ENCODE peak calls at places on chromosomes 5 and 9, in five cellular contexts. One of them, this sample, is unnamed.

GRCh38 chr5:171310816-171311697 is 2.0 kb downstream of the TLX3 start:
- DNase-seq in HepG2: no peak
- DNase-seq in K562: no peak
- DNase-seq in H1: peak
- DNase-seq in GM12878: no peak
- DNase-seq in this sample: peak

GRCh38 chr9:121917375-121918335 is 175.5 kb downstream of the TTLL11 start:
- DNase-seq in HepG2: no peak
- DNase-seq in K562: no peak
- DNase-seq in H1: no peak
- DNase-seq in GM12878: no peak
- DNase-seq in this sample: no peak

GRCh38 chr5:168268949-168269943 is 22.2 kb upstream of the WWC1 start:
- DNase-seq in HepG2: peak
- DNase-seq in K562: peak
- DNase-seq in H1: peak
- DNase-seq in GM12878: no peak
- DNase-seq in this sample: peak

GRCh38 chr9:4106744-4107143 is 193.1 kb downstream of the GLIS3 start:
- DNase-seq in HepG2: no peak
- DNase-seq in K562: no peak
- DNase-seq in H1: no peak
- DNase-seq in GM12878: no peak
- DNase-seq in this sample: no peak

GRCh38 chr5:19240150-19240549 is 747.9 kb downstream of the CDH18 start:
- DNase-seq in HepG2: no peak
- DNase-seq in K562: no peak
- DNase-seq in H1: no peak
- DNase-seq in GM12878: no peak
- DNase-seq in this sample: no peak

GRCh38 chr9:135702002-135702721 is at the start of gene KCNT1:
- DNase-seq in HepG2: no peak
- DNase-seq in K562: peak
- DNase-seq in H1: peak
- DNase-seq in GM12878: no peak
- DNase-seq in this sample: peak

GRCh38 chr5:111997308-111998159 is 240.5 kb upstream of the NREP start:
- DNase-seq in HepG2: no peak
- DNase-seq in K562: no peak
- DNase-seq in H1: no peak
- DNase-seq in GM12878: no peak
- DNase-seq in this sample: no peak

GRCh38 chr9:105296889-105297288 is 52.4 kb downstream of the SLC44A1 start:
- DNase-seq in HepG2: peak
- DNase-seq in K562: peak
- DNase-seq in H1: no peak
- DNase-seq in GM12878: no peak
- DNase-seq in this sample: peak

GRCh38 chr9:98202252-98202651 is 9.8 kb upstream of the CORO2A start:
- DNase-seq in HepG2: no peak
- DNase-seq in K562: peak
- DNase-seq in H1: no peak
- DNase-seq in GM12878: no peak
- DNase-seq in this sample: no peak

GRCh38 chr5:172044631-172045314 is 38.3 kb upstream of the FBXW11 start:
- DNase-seq in HepG2: no peak
- DNase-seq in K562: peak
- DNase-seq in H1: no peak
- DNase-seq in GM12878: no peak
- DNase-seq in this sample: peak

GRCh38 chr9:10910779-10911178 is 298.0 kb upstream of the PTPRD start:
- DNase-seq in HepG2: no peak
- DNase-seq in K562: no peak
- DNase-seq in H1: no peak
- DNase-seq in GM12878: no peak
- DNase-seq in this sample: no peak

DNA sequence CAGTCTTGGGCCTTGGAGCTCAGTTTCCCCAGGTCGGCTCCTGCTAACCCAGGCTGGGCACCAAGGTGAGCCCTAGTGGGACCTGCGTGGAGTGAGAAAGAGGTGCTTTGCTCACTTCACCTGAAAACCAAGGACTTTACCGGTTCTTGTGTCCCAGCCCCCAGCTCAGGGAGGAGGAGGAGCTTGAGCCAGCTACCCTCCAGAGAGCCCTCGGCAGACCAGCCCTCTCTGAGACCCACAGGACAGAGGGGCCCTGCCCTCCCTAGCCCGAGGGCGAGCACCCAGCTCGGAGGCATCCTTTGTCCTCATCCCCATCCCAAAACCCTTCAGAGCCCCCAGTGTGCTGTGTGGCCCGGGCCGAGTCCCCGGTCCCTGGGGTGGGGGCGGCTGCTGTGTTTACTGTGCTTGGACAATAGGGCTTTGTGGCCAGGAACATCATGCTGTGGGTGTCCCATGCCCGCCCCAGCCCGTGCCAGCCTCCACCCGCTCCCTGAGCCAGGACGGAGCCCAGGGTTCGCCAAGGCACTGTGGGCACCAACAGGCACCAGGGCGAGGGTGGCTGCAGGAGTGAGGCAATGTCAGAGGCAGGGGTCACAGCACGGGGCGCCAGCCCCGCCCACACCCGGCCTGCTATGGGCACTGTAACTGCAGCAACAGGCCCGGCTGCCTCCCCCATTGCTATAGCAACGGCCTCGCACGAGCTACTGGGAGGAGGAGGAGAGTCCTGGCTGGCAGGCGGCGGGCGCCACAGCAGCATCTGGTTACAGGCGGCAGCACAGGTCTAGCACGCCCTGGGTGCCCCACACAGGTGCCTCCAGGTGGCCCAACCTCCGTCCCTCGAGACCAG is 2.7 kb downstream of the ABCA2 start:
- DNase-seq in HepG2: peak
- DNase-seq in K562: no peak
- DNase-seq in H1: no peak
- DNase-seq in GM12878: no peak
- DNase-seq in this sample: no peak
- TF ChIP-seq CREB1 in HepG2: no peak
- TF ChIP-seq CREB1 in K562: no peak
- TF ChIP-seq CREB1 in H1: no peak
- TF ChIP-seq CREB1 in GM12878: no peak
- TF ChIP-seq CREB1 in this sample: no peak

GRCh38 chr5:41337240-41337639 is 123.9 kb upstream of the C6 start:
- DNase-seq in HepG2: no peak
- DNase-seq in K562: no peak
- DNase-seq in H1: no peak
- DNase-seq in GM12878: no peak
- DNase-seq in this sample: no peak

GRCh38 chr5:41335596-41335995 is 122.3 kb upstream of the C6 start:
- DNase-seq in HepG2: no peak
- DNase-seq in K562: no peak
- DNase-seq in H1: no peak
- DNase-seq in GM12878: no peak
- DNase-seq in this sample: no peak

GRCh38 chr5:41336471-41336870 is 123.1 kb upstream of the C6 start:
- DNase-seq in HepG2: no peak
- DNase-seq in K562: no peak
- DNase-seq in H1: no peak
- DNase-seq in GM12878: no peak
- DNase-seq in this sample: peak

GRCh38 chr5:41334758-41335157 is 121.4 kb upstream of the C6 start:
- DNase-seq in HepG2: no peak
- DNase-seq in K562: no peak
- DNase-seq in H1: no peak
- DNase-seq in GM12878: no peak
- DNase-seq in this sample: peak

GRCh38 chr5:41334221-41334620 is 120.9 kb upstream of the C6 start:
- DNase-seq in HepG2: no peak
- DNase-seq in K562: no peak
- DNase-seq in H1: no peak
- DNase-seq in GM12878: no peak
- DNase-seq in this sample: no peak
- H3K4me3 ChIP-seq in HepG2: no peak
- H3K4me3 ChIP-seq in K562: no peak
- H3K4me3 ChIP-seq in H1: no peak
- H3K4me3 ChIP-seq in GM12878: no peak
- H3K4me3 ChIP-seq in this sample: no peak

GRCh38 chr9:110932883-110933282 is 105.4 kb downstream of the LPAR1 start:
- DNase-seq in HepG2: no peak
- DNase-seq in K562: no peak
- DNase-seq in H1: no peak
- DNase-seq in GM12878: no peak
- DNase-seq in this sample: no peak
- TF ChIP-seq CREB1 in HepG2: no peak
- TF ChIP-seq CREB1 in K562: no peak
- TF ChIP-seq CREB1 in H1: no peak
- TF ChIP-seq CREB1 in GM12878: no peak
- TF ChIP-seq CREB1 in this sample: no peak

DNA sequence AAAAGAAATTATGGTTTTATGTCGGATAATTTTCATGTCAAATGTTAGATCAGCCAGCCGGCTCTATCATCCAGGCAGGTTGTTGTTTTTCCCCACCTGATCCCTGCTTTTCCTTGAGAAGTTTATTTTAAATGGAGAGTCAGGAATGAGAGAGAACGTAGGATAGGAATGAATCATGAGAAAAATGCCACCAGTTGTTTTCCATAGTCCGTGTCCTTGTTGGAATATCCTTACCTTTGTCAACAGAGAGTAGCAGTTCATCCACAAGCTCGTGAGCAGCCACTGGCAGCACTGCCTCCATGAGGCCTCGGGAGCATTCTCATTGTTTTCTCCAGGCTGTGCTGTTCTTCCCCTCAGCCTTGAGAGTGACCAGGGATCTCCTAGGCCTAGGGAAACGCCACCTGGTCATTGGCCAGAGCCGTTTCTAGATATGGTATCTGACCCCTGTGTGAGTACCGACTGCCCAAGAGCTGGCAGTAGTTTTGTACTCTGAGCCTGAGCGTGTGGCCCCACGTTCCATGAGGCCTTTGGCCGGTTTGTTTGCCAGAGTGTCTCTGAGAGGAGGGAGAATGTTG is 293.3 kb downstream of the FANCC start:
- DNase-seq in HepG2: peak
- DNase-seq in K562: no peak
- DNase-seq in H1: no peak
- DNase-seq in GM12878: no peak
- DNase-seq in this sample: peak
- H3K4me3 ChIP-seq in HepG2: peak
- H3K4me3 ChIP-seq in K562: no peak
- H3K4me3 ChIP-seq in H1: no peak
- H3K4me3 ChIP-seq in GM12878: no peak
- H3K4me3 ChIP-seq in this sample: no peak

GRCh38 chr5:160049099-160049498 is 40.2 kb downstream of the TTC1 start:
- DNase-seq in HepG2: no peak
- DNase-seq in K562: no peak
- DNase-seq in H1: no peak
- DNase-seq in GM12878: no peak
- DNase-seq in this sample: no peak

GRCh38 chr5:160042674-160043073 is 33.7 kb downstream of the TTC1 start:
- DNase-seq in HepG2: no peak
- DNase-seq in K562: no peak
- DNase-seq in H1: no peak
- DNase-seq in GM12878: no peak
- DNase-seq in this sample: peak

GRCh38 chr5:160048131-160048530 is 39.2 kb downstream of the TTC1 start:
- DNase-seq in HepG2: no peak
- DNase-seq in K562: no peak
- DNase-seq in H1: no peak
- DNase-seq in GM12878: no peak
- DNase-seq in this sample: no peak

GRCh38 chr5:160047362-160047761 is 38.4 kb downstream of the TTC1 start:
- DNase-seq in HepG2: no peak
- DNase-seq in K562: no peak
- DNase-seq in H1: no peak
- DNase-seq in GM12878: no peak
- DNase-seq in this sample: no peak

GRCh38 chr5:160045004-160045403 is 36.1 kb downstream of the TTC1 start:
- DNase-seq in HepG2: no peak
- DNase-seq in K562: no peak
- DNase-seq in H1: no peak
- DNase-seq in GM12878: no peak
- DNase-seq in this sample: peak
- TF ChIP-seq CREB1 in HepG2: no peak
- TF ChIP-seq CREB1 in K562: no peak
- TF ChIP-seq CREB1 in H1: no peak
- TF ChIP-seq CREB1 in GM12878: no peak
- TF ChIP-seq CREB1 in this sample: no peak

DNA sequence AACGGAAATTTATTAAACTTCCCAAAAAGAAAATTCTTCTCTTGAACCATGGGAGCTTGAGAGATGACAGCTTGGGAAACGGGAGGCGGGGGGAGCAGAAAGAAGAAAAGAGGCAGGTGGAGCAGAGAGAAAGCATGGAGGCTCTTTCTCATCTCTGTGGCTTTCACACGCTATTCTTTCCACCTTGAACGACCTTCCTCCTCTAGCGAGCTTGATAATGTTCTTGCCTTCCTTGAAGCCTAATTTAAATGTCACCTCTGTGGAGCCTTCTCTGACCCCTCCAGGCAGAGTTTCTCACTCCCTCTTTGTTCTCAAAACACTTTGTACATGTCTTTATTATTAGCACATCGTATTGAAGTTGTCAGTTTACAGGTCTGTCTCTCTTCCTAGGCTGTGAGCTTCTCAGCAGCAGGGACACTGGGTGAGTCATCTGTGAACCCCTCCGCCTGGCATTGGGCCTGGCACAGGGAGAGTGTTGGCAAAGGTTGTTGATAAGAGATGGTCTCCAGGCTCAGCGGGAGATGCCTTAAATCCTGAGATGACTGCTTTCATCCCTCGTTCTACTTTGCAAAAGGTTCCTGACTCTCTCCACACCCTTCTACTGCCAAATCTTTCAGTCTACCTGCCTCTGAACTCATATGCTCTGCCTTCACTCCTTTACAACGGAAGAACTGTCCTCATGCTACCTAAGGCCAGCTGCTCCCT is 14.1 kb upstream of the STRBP start:
- DNase-seq in HepG2: no peak
- DNase-seq in K562: no peak
- DNase-seq in H1: no peak
- DNase-seq in GM12878: no peak
- DNase-seq in this sample: no peak
- H3K4me3 ChIP-seq in HepG2: no peak
- H3K4me3 ChIP-seq in K562: no peak
- H3K4me3 ChIP-seq in H1: no peak
- H3K4me3 ChIP-seq in GM12878: no peak
- H3K4me3 ChIP-seq in this sample: no peak

DNA sequence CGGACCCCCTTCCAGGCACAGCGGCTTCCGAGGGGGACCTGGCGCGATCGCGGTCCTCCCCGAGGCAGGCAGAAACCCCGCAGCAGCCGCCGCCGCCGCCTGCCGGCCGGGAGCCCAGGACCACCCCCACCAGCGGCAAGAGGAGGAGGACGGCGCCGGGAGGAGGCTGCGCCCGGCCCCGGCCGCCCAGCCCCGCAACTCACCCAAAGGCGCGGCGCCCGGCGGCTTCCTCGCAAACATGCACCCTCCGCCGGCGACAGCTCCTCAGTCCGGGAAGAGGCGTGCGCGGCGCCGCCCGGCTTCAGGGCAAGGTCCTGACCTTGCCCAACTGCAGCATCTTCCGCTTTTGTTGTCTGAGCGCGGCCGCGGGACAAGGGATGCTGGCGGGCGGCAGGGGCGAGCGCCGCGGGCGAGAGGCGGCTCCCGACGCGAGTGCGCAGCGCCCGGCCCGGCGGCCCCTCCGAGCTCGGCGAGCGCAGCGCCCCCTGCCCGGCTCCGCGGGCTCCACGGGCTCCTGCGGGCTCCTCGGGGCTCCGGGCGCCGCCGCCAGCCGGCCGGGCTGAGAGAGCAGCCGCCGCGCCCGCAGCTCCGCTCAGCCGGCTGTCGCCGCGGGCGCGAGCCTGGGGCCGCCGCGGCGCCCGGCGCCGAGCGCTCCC is 504 bp downstream of the CTNND2 start:
- DNase-seq in HepG2: no peak
- DNase-seq in K562: no peak
- DNase-seq in H1: peak
- DNase-seq in GM12878: no peak
- DNase-seq in this sample: peak
- TF ChIP-seq CREB1 in HepG2: no peak
- TF ChIP-seq CREB1 in K562: no peak
- TF ChIP-seq CREB1 in H1: no peak
- TF ChIP-seq CREB1 in GM12878: no peak
- TF ChIP-seq CREB1 in this sample: no peak